ENCODE peak calls at places on chromosome 9, in nine cellular contexts. A is esophagus squamous epithelium, R is Panc1, L is foreskin fibroblast, X is B cell, I is MCF 10A, Y is A549, T is H9, C is WTC11. O is an unnamed sample.

GRCh38 chr9:78680196-78680595 is 383.3 kb downstream of the PSAT1 start:
- DNase-seq in Y (no peak), A (no peak), T (no peak), C (no peak), L (no peak), I (no peak), X (no peak), R (no peak), O (no peak)

GRCh38 chr9:24464321-24464951 is 81.3 kb downstream of the IZUMO3 start:
- DNase-seq in R (no peak), X (no peak), T (no peak), Y (no peak), C (no peak), L (no peak), A (no peak), I (peak; percentile 63), O (no peak)

GRCh38 chr9:96073531-96074284 is 198.2 kb downstream of the ERCC6L2 start:
- DNase-seq in Y (no peak), R (no peak), A (no peak), X (no peak), T (no peak), C (no peak), I (no peak), L (no peak), O (no peak)

GRCh38 chr9:23686896-23687295 is 139.1 kb downstream of the ELAVL2 start:
- DNase-seq in Y (no peak), C (no peak), L (no peak), R (no peak), I (no peak), X (no peak), A (no peak), T (no peak), O (no peak)

GRCh38 chr9:30630459-30630858 is 1754.0 kb upstream of the ACO1 start:
- DNase-seq in X (no peak), L (no peak), Y (no peak), T (no peak), R (no peak), C (no peak), I (no peak), A (no peak), O (no peak)

GRCh38 chr9:107361816-107362215 is 78.7 kb downstream of the RAD23B start:
- DNase-seq in R (no peak), C (no peak), X (no peak), A (no peak), I (no peak), L (no peak), T (no peak), Y (no peak), O (no peak)

GRCh38 chr9:81575976-81576375 is 113.4 kb downstream of the TLE1 start:
- DNase-seq in Y (no peak), A (no peak), C (no peak), L (peak; percentile 46), X (no peak), R (no peak), I (no peak), T (no peak), O (no peak)

GRCh38 chr9:136111190-136111589 is 7.5 kb downstream of the TMEM250 start:
- DNase-seq in L (no peak), T (no peak), X (no peak), C (no peak), R (no peak), Y (no peak), I (no peak), A (no peak), O (no peak)

GRCh38 chr9:98998441-98999151 is 54.9 kb downstream of the COL15A1 start:
- DNase-seq in R (no peak), T (peak; percentile 89), A (no peak), X (peak; percentile 56), L (no peak), I (peak; percentile 69), C (peak; percentile 88), Y (peak; percentile 81), O (peak; percentile 75)

GRCh38 chr9:138102246-138103051 is 224.9 kb downstream of the CACNA1B start:
- DNase-seq in X (no peak), Y (no peak), T (peak; percentile 9), C (no peak), R (no peak), L (no peak), A (no peak), I (no peak), O (peak; percentile 11)

GRCh38 chr9:33620738-33621439 is 96.8 kb downstream of the ANKRD18B start:
- DNase-seq in R (no peak), C (no peak), T (no peak), Y (no peak), I (peak; percentile 87), A (no peak), X (no peak), L (peak; percentile 55), O (no peak)

GRCh38 chr9:85964526-85964925 is 23.6 kb downstream of the NAA35 start:
- DNase-seq in R (no peak), C (no peak), I (no peak), L (no peak), T (no peak), A (no peak), Y (no peak), X (no peak), O (no peak)

GRCh38 chr9:124180557-124180956 is 77.2 kb upstream of the NEK6 start:
- DNase-seq in Y (no peak), X (no peak), R (no peak), I (peak; percentile 60), C (no peak), T (no peak), L (peak; percentile 37), A (no peak), O (no peak)

GRCh38 chr9:134585746-134586706 is 55.6 kb upstream of the COL5A1 start:
- DNase-seq in L (peak; percentile 82), A (no peak), I (peak; percentile 45), X (no peak), C (no peak), Y (peak; percentile 92), T (peak; percentile 36), R (no peak), O (no peak)

GRCh38 chr9:81656004-81656403 is 33.3 kb downstream of the TLE1 start:
- DNase-seq in T (no peak), L (no peak), X (peak; percentile 85), C (no peak), A (peak; percentile 25), R (no peak), I (peak; percentile 18), Y (no peak), O (no peak)

GRCh38 chr9:113873926-113874325 is 2.2 kb upstream of the ZNF618 start:
- DNase-seq in Y (no peak), A (no peak), C (no peak), L (no peak), T (no peak), I (no peak), X (no peak), R (no peak), O (no peak)
- TF ChIP-seq CTCF in Y (no peak), A (no peak), C (no peak), L (no peak), T (no peak), I (no peak), X (no peak), R (no peak), O (no peak)

DNA sequence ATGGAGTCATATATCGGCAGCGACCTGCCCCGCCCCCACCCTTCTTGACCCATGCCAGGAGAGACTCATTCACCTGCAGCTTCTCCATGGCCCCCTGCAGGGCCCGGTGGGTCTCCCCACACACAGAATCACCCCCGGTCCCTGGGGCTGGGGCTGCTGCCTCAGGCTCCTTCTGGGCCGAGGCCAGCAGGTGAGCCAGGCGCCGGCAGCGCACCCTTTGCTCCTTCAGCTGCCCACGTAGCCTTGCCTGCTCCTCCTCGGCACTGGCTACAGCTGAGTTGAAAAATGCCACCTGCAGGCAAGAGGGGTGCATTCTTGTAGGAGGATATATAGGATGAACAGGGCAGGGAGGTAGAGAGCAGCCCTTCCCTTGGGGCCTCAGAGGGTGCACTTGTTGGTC is 17.9 kb downstream of the GOLGA2 start:
- DNase-seq in T (no peak), A (no peak), L (no peak), C (no peak), X (no peak), R (no peak), Y (no peak), I (no peak), O (no peak)
- TF ChIP-seq CTCF in T (no peak), A (no peak), L (no peak), C (no peak), X (no peak), R (no peak), Y (no peak), I (no peak), O (no peak)

GRCh38 chr9:93467062-93467416 is 13.7 kb upstream of the FAM120AOS start:
- DNase-seq in X (no peak), A (no peak), L (no peak), I (peak; percentile 46), Y (no peak), R (no peak), C (no peak), T (no peak), O (no peak)

GRCh38 chr9:93471135-93471534 is 17.8 kb upstream of the FAM120AOS start:
- DNase-seq in C (no peak), I (no peak), R (no peak), A (no peak), L (no peak), T (no peak), X (no peak), Y (no peak), O (no peak)

GRCh38 chr9:93470391-93470790 is 17.0 kb upstream of the FAM120AOS start:
- DNase-seq in I (no peak), C (no peak), L (no peak), Y (no peak), A (no peak), X (no peak), T (no peak), R (no peak), O (no peak)

GRCh38 chr9:93467462-93467861 is 14.1 kb upstream of the FAM120AOS start:
- DNase-seq in X (no peak), A (no peak), R (no peak), L (no peak), Y (no peak), C (no peak), I (no peak), T (no peak), O (no peak)

DNA sequence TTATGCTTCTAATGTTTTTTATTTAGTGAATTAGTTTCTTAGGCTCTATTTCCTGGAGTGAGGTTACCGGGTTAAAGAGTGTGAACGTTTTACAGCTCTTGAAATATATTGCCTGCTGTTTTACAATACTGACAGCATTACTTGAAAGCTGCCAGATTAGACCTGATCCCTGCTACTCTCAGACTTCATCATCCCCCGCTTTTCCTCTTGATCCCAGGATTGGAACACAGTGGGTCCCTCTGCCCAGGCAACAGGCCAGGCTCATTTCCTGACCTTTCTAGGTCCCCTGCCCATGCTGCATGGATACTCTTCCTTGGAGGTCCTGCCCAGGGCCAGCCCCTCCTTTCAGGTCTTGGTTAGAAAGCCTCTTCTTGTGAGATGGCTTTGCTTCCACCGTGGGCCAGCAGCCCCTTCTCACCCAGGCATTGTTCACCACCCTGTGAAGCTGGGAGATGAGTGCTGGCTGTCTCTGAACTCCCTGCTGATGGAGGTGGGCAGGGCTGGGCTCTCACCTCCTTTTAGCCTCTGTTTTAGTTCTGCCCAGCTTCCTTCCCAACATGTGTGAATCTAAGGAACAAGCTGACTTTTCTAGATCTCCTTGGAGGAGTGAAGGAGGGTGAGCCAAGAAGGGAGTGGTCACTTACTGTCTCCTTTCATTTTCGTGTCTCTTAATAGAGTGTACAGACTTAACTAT is 15.5 kb upstream of the FAM120AOS start:
- DNase-seq in I (peak; percentile 35), T (no peak), Y (peak; percentile 10), L (no peak), C (no peak), A (no peak), R (no peak), X (no peak), O (no peak)
- TF ChIP-seq CTCF in I (no peak), T (no peak), Y (no peak), L (no peak), C (no peak), A (no peak), R (no peak), X (no peak), O (no peak)

GRCh38 chr9:128020692-128021091 is 39.9 kb upstream of the EEIG1 start:
- DNase-seq in I (no peak), Y (no peak), L (no peak), T (peak; percentile 52), A (no peak), C (peak; percentile 30), X (no peak), R (no peak), O (no peak)
- TF ChIP-seq CTCF in I (no peak), Y (no peak), L (peak; percentile 16), T (peak; percentile 56), A (no peak), C (peak; percentile 23), X (no peak), R (no peak), O (peak; percentile 32)

O was measured in GM13977.